ENCODE peak calls at places on chromosome 15, in seven cellular contexts. Y is progenitor cell of endocrine pancreas, I is D721Med, W is A549, A is epithelial cell of proximal tubule, J is endothelial cell, T is AG04450. Z is an unnamed sample.

GRCh38 chr15:95108673-95109072 is 877.3 kb downstream of the MCTP2 start:
- DNase-seq in Y (no peak), I (no peak), W (no peak), A (no peak), J (no peak), T (no peak), Z (no peak)

GRCh38 chr15:39124155-39124924 is 456.5 kb upstream of the THBS1 start:
- DNase-seq in Y (no peak), I (no peak), W (no peak), A (no peak), J (no peak), T (no peak), Z (no peak)

GRCh38 chr15:99439524-99439835 is 126.3 kb upstream of the MEF2A start:
- DNase-seq in Y (peak; percentile 6), I (no peak), W (no peak), A (no peak), J (no peak), T (no peak), Z (no peak)

GRCh38 chr15:80673561-80674244 is 21.4 kb upstream of the ABHD17C start:
- DNase-seq in Y (no peak), I (no peak), W (no peak), A (no peak), J (no peak), T (no peak), Z (peak; percentile 32)

GRCh38 chr15:64092075-64092820 is 1.4 kb downstream of the CIAO2A start:
- DNase-seq in Y (no peak), I (no peak), W (no peak), A (no peak), J (no peak), T (no peak), Z (no peak)

GRCh38 chr15:65096481-65097385 is 18.3 kb downstream of the UBAP1L start:
- DNase-seq in Y (no peak), I (no peak), W (no peak), A (no peak), J (no peak), T (no peak), Z (no peak)

GRCh38 chr15:69979269-69979668 is 118.4 kb downstream of the TLE3 start:
- DNase-seq in Y (no peak), I (no peak), W (peak; percentile 64), A (peak; percentile 3), J (no peak), T (no peak), Z (peak; percentile 57)

GRCh38 chr15:55357774-55358173 is 38.8 kb downstream of the PIGB start:
- DNase-seq in Y (no peak), I (no peak), W (no peak), A (no peak), J (no peak), T (peak; percentile 15), Z (no peak)

GRCh38 chr15:69679623-69680228 is 227.1 kb downstream of the RPLP1 start:
- DNase-seq in Y (no peak), I (no peak), W (no peak), A (no peak), J (no peak), T (no peak), Z (no peak)

DNA sequence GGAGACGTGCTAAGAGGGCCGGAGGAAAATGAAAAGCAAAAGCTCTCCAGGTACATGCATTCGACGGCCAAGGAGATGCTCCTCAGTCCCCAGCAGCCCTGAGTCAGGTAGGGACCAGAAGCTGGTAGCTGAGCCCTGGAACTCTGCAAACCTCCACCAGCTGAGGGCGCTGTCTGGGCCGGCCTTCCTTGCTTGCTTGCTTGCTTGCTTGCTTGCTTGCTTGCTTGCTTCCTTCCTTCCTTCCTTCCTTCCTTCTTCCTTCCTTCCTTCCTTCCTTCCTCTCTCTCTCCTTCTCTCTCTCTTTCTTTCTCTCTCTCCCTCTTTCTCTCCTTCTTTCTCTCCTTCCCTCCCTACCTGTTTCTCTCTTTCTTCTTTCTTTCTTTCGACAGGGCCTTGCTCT is 94.6 kb upstream of the RASGRF1 start:
- DNase-seq in Y (no peak), I (no peak), W (no peak), A (no peak), J (peak; percentile 35), T (no peak), Z (peak; percentile 55)
- TF ChIP-seq CTCF in Y (no peak), I (peak; percentile 8), W (no peak), A (peak; percentile 42), J (no peak), T (no peak), Z (no peak)

DNA sequence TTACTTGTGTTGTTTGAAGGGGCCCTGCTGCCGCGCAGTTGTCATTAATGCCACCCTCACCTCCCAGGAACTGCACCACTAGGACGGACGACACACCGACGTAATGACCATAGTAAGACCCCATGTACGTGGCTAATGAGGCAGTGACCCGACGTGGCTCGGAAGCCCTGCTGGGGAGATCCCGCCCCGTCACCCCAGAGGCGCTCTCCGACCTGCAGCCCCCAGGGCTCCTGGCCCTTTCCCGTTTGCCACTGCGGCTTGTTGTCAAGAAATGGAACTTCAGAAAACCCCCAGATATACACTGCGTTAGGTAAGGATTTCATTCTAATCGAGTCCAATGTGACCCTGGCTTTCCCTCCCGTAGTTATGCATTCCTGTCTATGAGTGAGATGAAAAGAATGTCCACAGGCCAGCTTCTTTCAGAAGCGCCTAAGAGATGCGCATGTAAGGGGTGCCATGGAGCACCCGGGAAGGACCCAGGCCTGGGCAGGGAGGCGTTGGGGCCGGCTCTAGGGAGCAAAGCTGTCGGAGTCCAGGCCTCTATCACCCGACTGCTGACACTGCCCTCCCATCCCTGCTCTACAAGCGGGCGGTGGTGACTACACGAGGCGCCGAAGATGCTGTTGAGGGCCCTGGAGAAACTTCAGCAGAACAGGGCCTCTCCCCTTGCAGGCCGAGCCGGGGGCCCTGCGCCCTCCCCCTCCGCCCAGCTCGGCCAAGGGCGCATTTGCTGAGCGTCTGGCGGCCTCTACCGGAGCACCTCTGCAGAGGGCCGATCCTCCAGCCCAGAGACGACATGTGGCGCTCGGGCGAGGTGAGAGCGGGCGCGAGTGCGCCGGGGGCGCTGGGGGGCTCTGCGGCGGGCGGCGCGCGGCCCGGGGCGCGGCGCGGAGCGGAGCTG is at the start of gene GABRA5:
- DNase-seq in Y (peak; percentile 49), I (peak; percentile 57), W (peak; percentile 67), A (no peak), J (peak; percentile 68), T (no peak), Z (no peak)
- TF ChIP-seq CTCF in Y (peak; percentile 51), I (peak; percentile 72), W (peak; percentile 72), A (no peak), J (no peak), T (peak; percentile 33), Z (no peak)

GRCh38 chr15:43209059-43209824 is 11.6 kb downstream of the EPB42 start:
- DNase-seq in Y (no peak), I (no peak), W (peak; percentile 35), A (no peak), J (peak; percentile 40), T (no peak), Z (no peak)
- TF ChIP-seq CTCF in Y (peak; percentile 44), I (no peak), W (peak; percentile 15), A (peak; percentile 30), J (no peak), T (no peak), Z (no peak)

DNA sequence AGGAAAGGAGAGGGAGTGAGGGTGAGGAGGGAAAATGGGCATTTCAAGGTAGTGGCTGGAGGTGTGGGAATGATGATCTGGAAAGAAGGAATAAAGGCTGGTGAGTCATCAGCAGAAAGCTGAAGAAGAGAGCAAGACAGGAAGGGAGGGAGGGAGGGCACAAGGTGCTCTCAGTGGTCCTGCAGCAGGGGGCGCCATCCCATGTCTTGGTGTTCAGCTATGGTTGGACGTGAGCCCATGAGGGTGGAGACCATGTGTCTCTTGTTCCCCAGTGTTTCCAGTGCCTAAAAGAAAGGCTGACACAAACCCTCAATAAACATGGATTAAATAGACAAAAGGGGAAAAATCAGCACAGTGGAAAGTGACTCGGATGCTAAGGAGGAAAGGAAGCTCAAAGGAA is 228.5 kb downstream of the NTRK3 start:
- DNase-seq in Y (no peak), I (no peak), W (no peak), A (no peak), J (no peak), T (no peak), Z (no peak)
- TF ChIP-seq CTCF in Y (no peak), I (no peak), W (peak; percentile 14), A (no peak), J (no peak), T (no peak), Z (no peak)

GRCh38 chr15:81813215-81813614 is 232.6 kb downstream of the MEX3B start:
- DNase-seq in Y (no peak), I (no peak), W (no peak), A (no peak), J (no peak), T (no peak), Z (no peak)
- TF ChIP-seq CTCF in Y (peak; percentile 49), I (peak; percentile 18), W (no peak), A (peak; percentile 10), J (no peak), T (peak; percentile 41), Z (no peak)

DNA sequence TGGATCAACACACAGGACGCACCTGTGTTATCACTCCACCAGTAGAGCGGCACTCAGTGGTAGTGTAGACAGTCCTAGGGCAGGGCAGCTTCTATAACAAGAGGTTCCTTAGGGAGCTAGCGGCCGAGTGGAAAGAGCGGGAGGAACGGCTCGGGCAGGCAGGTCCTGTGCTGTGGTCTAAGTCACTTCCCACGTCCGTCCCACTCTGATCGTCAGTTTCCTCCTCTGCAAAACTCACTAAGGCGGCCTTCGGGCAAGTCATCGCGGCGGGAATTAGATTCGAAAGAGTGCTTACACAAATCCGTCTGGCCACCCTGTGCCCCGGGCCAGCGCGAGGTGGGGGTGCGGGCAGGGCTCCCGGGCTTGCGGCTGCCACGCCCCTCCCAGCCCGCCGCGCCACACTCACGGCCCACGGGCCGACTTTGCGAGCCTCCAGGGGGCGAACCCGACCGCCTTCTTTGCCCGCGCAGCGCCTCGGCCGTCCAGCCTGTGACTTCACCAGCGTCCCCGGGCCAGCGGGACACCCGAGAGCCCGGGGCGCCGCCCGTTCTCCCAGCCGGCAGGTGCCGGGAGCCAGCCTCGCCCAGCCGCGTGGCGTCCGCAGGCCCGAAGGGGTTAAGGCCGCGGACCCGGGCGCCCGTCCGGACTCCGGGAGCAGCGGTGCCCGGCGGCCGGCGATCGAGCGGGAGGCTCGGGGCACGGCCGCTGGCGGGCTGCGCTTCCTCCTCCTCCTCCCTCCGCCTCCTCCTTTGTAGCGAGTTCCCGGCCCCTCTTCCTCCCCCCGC is 426 bp upstream of the CORO2B start:
- DNase-seq in Y (peak; percentile 49), I (no peak), W (no peak), A (no peak), J (peak; percentile 75), T (no peak), Z (peak; percentile 50)
- TF ChIP-seq CTCF in Y (peak; percentile 55), I (peak; percentile 41), W (peak; percentile 35), A (peak; percentile 45), J (peak; percentile 40), T (peak; percentile 55), Z (no peak)

GRCh38 chr15:96402403-96402802 is 71.9 kb downstream of the NR2F2 start:
- DNase-seq in Y (no peak), I (no peak), W (no peak), A (no peak), J (no peak), T (no peak), Z (no peak)
- TF ChIP-seq CTCF in Y (no peak), I (no peak), W (no peak), A (no peak), J (no peak), T (no peak), Z (no peak)